ENCODE peak calls at places on chromosomes 6 and 20, in five cellular contexts. Q is fibroblast of mammary gland, T is BE2C, U is cardiac fibroblast, V is psoas muscle. K is an unnamed sample.

GRCh38 chr20:54650201-54650722 is 174.9 kb downstream of the DOK5 start:
- DNase-seq in V (no peak), Q (peak), T (no peak), U (peak), K (no peak)

GRCh38 chr6:67640462-67640861 is 994.6 kb upstream of the ADGRB3 start:
- DNase-seq in T (no peak), Q (peak), V (no peak), U (peak), K (no peak)

GRCh38 chr6:69343856-69344255 is 453.0 kb downstream of the LMBRD1 start:
- DNase-seq in V (no peak), U (no peak), T (no peak), Q (no peak), K (no peak)

GRCh38 chr20:59416916-59417315 is 116.5 kb downstream of the EDN3 start:
- DNase-seq in U (no peak), Q (no peak), T (no peak), V (no peak), K (no peak)

GRCh38 chr20:63315982-63316491 is 23.1 kb downstream of the COL20A1 start:
- DNase-seq in T (peak), V (peak), Q (no peak), U (no peak), K (no peak)

GRCh38 chr6:135097172-135097571 is 42.5 kb upstream of the HBS1L start:
- DNase-seq in T (no peak), V (no peak), U (no peak), Q (no peak), K (no peak)

GRCh38 chr6:88166493-88166900 is 350 bp upstream of the CNR1 start:
- DNase-seq in T (no peak), U (peak), Q (peak), V (peak), K (peak)

GRCh38 chr20:33702861-33703260 is 16.7 kb upstream of the E2F1 start:
- DNase-seq in V (no peak), Q (no peak), T (peak), U (no peak), K (no peak)

GRCh38 chr6:152356659-152357058 is 280.5 kb downstream of the SYNE1 start:
- DNase-seq in T (no peak), U (peak), Q (peak), V (no peak), K (peak)

GRCh38 chr20:6416371-6416770 is 293.5 kb upstream of the FERMT1 start:
- DNase-seq in V (no peak), Q (no peak), T (no peak), U (no peak), K (no peak)

GRCh38 chr6:3355358-3356055 is 96.8 kb downstream of the PSMG4 start:
- DNase-seq in T (no peak), V (peak), Q (no peak), U (peak), K (no peak)

GRCh38 chr20:3739926-3740599 is 7.6 kb downstream of the HSPA12B start:
- DNase-seq in V (no peak), T (no peak), U (no peak), Q (no peak), K (no peak)
- H3K4me3 ChIP-seq in V (no peak), T (no peak), U (no peak), Q (no peak), K (no peak)

GRCh38 chr6:77653817-77654216 is 978 bp downstream of the MEI4 start:
- DNase-seq in Q (no peak), V (no peak), T (no peak), U (no peak), K (no peak)

GRCh38 chr6:77652739-77653138 is at the start of gene MEI4:
- DNase-seq in Q (no peak), U (no peak), V (no peak), T (no peak), K (no peak)

DNA sequence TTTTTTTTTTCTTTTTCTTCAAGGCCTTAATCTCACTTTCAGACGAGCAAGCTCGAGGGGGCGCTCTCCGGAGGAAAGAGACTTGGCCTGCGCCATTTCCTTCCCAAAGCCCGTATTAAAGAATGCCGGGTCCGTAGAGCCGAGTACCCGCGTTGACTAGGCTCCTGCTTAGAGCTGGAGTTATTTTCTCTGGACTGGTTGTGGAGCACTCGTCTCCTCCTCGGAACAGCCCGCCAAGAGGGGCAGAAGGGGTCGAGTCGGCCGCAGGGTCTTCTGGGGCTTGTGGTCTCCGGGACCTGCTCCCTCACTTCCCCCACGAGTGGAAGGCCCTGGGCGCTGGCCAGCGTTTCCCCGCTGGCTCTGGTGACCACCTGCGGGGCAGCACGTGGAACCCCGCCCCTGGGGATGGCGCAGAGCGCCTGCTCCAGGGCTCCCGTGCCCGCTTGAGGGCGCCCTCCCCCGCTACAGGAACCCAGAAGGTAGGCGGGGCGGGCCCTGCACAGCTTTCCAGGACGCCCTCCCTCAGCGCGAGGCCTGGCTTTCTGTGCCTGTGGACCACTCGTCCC is 2.7 kb upstream of the MEI4 start:
- DNase-seq in Q (no peak), T (peak), V (peak), U (peak), K (peak)
- H3K4me3 ChIP-seq in Q (no peak), T (no peak), V (no peak), U (no peak), K (peak)

GRCh38 chr6:7262746-7263335 is 50.2 kb downstream of the SSR1 start:
- DNase-seq in Q (no peak), U (no peak), V (no peak), T (no peak), K (no peak)

GRCh38 chr6:7261030-7261841 is 51.8 kb downstream of the SSR1 start:
- DNase-seq in T (peak), Q (peak), U (peak), V (peak), K (peak)

GRCh38 chr6:7264041-7264440 is 49.0 kb downstream of the SSR1 start:
- DNase-seq in T (no peak), V (no peak), U (no peak), Q (no peak), K (no peak)

GRCh38 chr6:7260291-7261029 is 52.5 kb downstream of the SSR1 start:
- DNase-seq in V (no peak), T (no peak), U (no peak), Q (no peak), K (no peak)

DNA sequence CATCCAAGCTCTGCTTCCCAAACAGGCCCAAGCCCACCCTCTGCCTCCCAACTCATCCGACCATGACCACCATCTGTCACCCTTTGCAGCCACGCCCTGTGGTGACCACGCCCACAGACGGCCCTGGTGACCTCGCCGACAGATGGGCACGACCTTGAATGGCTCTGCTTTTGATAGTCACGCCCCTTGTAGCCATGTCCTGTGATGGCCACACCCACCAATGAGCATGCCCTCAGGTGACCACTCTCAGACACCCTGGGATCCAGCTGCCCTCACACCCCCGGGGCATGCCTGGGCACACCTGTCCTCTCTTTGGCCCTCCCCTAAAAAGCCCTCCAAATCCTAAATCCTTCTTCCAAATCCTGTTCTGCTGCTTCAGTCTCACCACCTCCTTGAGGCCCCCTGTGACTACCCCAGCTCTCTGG is 51.0 kb downstream of the SSR1 start:
- DNase-seq in V (no peak), U (no peak), T (no peak), Q (no peak), K (peak)
- H3K4me3 ChIP-seq in V (peak), U (peak), T (peak), Q (no peak), K (no peak)

DNA sequence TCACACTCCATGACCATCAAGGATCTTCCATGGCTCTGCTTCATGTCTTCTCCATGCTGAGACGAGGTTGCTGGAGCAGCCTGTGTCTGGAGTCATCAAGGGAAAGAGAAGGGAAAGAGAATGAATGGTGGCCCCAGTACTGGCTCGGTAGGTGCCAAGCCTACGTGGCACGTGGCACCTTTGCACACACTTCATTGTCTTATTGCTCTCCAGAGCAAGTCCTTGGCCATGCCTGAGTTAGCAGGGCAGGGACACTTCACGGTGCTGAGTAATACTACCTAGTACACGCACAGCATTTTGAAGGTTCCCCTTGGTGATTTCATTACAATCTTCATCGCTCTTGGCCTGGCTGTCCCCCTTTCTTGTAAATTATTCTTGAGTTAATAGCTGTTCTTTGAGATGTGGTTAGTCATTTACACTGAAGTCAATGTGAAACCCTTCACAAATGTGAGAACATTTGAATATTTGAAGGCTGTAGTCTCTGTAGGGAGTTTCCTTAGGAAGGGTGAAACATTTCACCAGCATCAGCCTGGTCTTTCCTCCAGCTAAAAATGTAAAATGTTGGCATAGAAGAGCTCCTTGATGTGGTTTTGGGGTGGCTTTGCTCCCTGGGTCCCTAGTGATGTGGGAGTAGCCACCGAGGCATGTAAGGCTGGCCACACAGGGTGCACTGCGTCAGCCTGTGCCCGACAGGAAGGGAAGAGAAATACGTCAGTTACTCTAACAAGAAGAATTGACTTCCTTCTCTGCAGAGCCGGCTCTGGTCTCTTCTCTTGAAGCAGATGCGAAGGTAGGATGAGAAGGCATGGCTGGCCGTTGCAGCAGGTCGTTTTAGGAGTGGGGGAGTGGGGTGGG is at the start of gene SYTL3:
- DNase-seq in T (no peak), V (no peak), Q (peak), U (peak), K (peak)
- H3K4me3 ChIP-seq in T (no peak), V (no peak), Q (no peak), U (no peak), K (peak)

GRCh38 chr6:1619666-1620503 is 10.2 kb downstream of the FOXC1 start:
- DNase-seq in Q (no peak), U (no peak), V (no peak), T (no peak), K (peak)
- H3K4me3 ChIP-seq in Q (no peak), U (no peak), V (peak), T (no peak), K (no peak)

GRCh38 chr6:149854532-149854931 is 9.6 kb downstream of the LRP11 start:
- DNase-seq in Q (no peak), U (no peak), V (no peak), T (no peak), K (no peak)

GRCh38 chr6:149855741-149856140 is 8.4 kb downstream of the LRP11 start:
- DNase-seq in Q (no peak), U (no peak), T (no peak), V (no peak), K (no peak)

GRCh38 chr6:149852881-149853280 is 11.3 kb downstream of the LRP11 start:
- DNase-seq in V (no peak), T (no peak), Q (no peak), U (no peak), K (no peak)

GRCh38 chr6:149856256-149856994 is 7.7 kb downstream of the LRP11 start:
- DNase-seq in V (no peak), U (no peak), T (no peak), Q (no peak), K (no peak)

DNA sequence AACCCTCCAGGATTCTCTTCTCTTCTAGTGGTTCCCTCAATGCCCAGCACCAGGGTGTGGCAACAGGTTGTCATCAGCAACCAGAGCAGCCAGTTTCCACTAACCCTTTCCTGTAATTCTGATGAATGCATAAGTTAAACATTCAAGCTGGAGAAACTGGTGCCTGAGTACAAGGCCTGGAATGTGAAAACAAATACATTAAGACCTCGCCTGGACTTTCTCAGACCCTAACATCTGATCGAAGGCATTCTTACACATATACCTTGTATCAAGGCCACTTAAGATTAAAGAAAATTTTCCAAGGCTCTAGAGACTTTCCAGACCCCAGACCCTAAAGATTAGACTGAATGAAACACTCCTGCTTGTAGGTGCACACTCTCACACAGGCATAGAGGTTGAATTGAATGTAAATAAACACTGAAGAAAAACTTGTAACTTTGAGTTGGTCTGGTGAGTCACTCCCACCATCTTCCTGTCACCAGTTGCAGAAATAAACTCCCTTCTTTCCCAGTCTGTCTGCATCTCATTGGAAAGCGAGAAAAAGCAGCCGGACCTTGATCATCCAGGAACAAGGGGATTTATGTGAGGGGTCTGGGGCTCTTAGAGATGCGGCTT is 9.0 kb downstream of the LRP11 start:
- DNase-seq in Q (peak), T (no peak), U (peak), V (no peak), K (no peak)
- H3K4me3 ChIP-seq in Q (peak), T (no peak), U (peak), V (no peak), K (no peak)

DNA sequence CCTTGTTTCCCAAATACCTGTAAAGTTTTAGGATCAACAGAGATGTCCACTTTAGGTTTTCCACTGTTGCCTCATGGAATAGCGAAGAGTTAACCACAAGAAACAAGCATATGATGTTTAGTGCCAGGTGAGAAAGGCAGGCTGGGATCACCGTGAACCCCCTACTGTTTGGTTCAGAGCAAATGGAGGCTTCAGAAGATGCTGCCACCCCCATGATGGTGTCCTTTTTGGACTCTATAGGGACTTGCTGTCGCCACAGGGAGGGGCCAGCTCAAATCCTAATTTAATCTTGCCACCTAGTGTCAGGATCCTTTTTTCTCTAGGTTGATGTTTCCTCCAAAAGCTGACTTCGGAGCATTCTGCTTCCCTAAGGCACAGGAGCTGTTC is 1.9 kb upstream of the DLL1 start:
- DNase-seq in U (no peak), V (no peak), T (no peak), Q (no peak), K (no peak)
- H3K4me3 ChIP-seq in U (no peak), V (no peak), T (no peak), Q (no peak), K (no peak)

DNA sequence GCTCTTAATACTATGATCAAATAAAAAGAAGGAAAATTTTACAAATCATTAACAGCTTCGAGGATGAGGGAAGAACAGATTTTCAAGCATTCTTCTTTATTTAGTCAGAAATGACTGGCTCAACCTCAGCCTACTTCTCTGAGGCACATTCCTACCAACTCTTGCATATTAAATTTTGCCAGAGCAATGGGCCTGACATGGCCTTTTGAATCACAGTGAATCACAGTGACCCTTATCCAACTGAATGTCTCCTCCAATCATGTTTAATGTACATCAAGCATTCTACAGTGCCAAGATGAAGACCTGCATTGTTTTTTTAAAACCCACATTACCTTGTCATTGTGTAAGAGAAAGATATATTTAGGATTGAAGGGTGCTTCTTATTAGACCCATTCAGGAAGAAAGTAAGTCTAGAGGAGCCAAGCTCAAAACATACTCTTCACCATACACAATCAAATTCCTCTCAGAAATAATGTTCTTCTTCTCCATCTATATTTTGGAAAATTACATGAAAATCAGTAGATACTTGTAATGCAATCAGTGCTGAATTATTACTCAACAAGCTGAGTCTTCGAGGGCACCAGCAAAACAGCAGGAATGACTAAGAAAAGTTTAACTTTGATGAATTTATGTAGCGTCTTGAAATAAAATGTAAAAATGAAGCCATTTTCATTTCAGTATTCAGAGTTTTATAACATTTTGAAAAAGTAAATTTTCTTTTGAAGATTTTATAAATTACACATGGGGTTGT is 44.1 kb upstream of the MOXD1 start:
- DNase-seq in T (no peak), Q (peak), V (no peak), U (peak), K (no peak)
- H3K4me3 ChIP-seq in T (no peak), Q (no peak), V (no peak), U (no peak), K (no peak)

GRCh38 chr6:16228709-16229665 is 9.4 kb upstream of the GMPR start:
- DNase-seq in Q (no peak), V (no peak), U (no peak), T (no peak), K (no peak)

GRCh38 chr6:16227605-16228004 is 10.8 kb upstream of the GMPR start:
- DNase-seq in U (no peak), T (no peak), V (no peak), Q (no peak), K (no peak)

GRCh38 chr6:16228043-16228442 is 10.3 kb upstream of the GMPR start:
- DNase-seq in Q (no peak), V (no peak), U (no peak), T (no peak), K (no peak)

GRCh38 chr6:16230953-16231352 is 7.4 kb upstream of the GMPR start:
- DNase-seq in T (no peak), V (no peak), Q (no peak), U (no peak), K (no peak)

GRCh38 chr6:16229710-16230109 is 8.7 kb upstream of the GMPR start:
- DNase-seq in V (no peak), T (peak), U (no peak), Q (no peak), K (no peak)
- H3K4me3 ChIP-seq in V (no peak), T (no peak), U (no peak), Q (no peak), K (no peak)